ENCODE peak calls at places on chromosomes 13 and 19, in eight cellular contexts. V, O, K, Z, B, J, Q and T are unnamed samples.

GRCh38 chr19:14818588-14818987 is 16.4 kb downstream of the OR7A5 start:
- DNase-seq in V (no peak), O (no peak), K (no peak), Z (no peak), B (no peak), J (no peak), Q (no peak), T (no peak)

GRCh38 chr19:10819124-10820060 is 16.6 kb downstream of the TMED1 start:
- DNase-seq in V (no peak), O (no peak), K (no peak), Z (no peak), B (no peak), J (no peak), Q (peak; percentile 2), T (no peak)

GRCh38 chr13:93687261-93687660 is 460.7 kb downstream of the GPC6 start:
- DNase-seq in V (no peak), O (no peak), K (no peak), Z (no peak), B (no peak), J (no peak), Q (no peak), T (peak; percentile 51)

GRCh38 chr13:75319244-75319643 is 162.7 kb downstream of the TBC1D4 start:
- DNase-seq in V (no peak), O (peak; percentile 57), K (no peak), Z (no peak), B (no peak), J (no peak), Q (no peak), T (no peak)

GRCh38 chr19:14554382-14554812 is 17.5 kb downstream of the NDUFB7 start:
- DNase-seq in V (no peak), O (peak; percentile 38), K (no peak), Z (no peak), B (no peak), J (peak; percentile 55), Q (peak; percentile 61), T (no peak)

GRCh38 chr13:99996177-99996705 is 14.7 kb downstream of the ZIC2 start:
- DNase-seq in V (no peak), O (no peak), K (no peak), Z (no peak), B (no peak), J (peak; percentile 24), Q (no peak), T (no peak)

GRCh38 chr19:6109947-6110346 is 353 bp downstream of the RFX2 start:
- DNase-seq in V (no peak), O (no peak), K (no peak), Z (no peak), B (no peak), J (peak; percentile 9), Q (no peak), T (peak; percentile 45)

GRCh38 chr13:90613076-90613795 is 734.3 kb upstream of the MIR17HG start:
- DNase-seq in V (no peak), O (no peak), K (no peak), Z (no peak), B (no peak), J (no peak), Q (no peak), T (no peak)

GRCh38 chr13:111031531-111031961 is 83.6 kb upstream of the ARHGEF7 start:
- DNase-seq in V (no peak), O (peak; percentile 68), K (no peak), Z (no peak), B (no peak), J (no peak), Q (no peak), T (peak; percentile 96)

GRCh38 chr13:98504371-98504963 is 72.4 kb downstream of the STK24 start:
- DNase-seq in V (no peak), O (no peak), K (no peak), Z (no peak), B (no peak), J (no peak), Q (no peak), T (no peak)

GRCh38 chr13:40657307-40657706 is 9.1 kb downstream of the FOXO1 start:
- DNase-seq in V (no peak), O (no peak), K (no peak), Z (no peak), B (no peak), J (no peak), Q (no peak), T (no peak)

GRCh38 chr13:34006011-34006410 is 188.1 kb downstream of the RFC3 start:
- DNase-seq in V (no peak), O (peak; percentile 21), K (no peak), Z (no peak), B (no peak), J (no peak), Q (no peak), T (no peak)

GRCh38 chr13:50928088-50928487 is 18.5 kb downstream of the RNASEH2B start:
- DNase-seq in V (no peak), O (no peak), K (no peak), Z (no peak), B (no peak), J (peak; percentile 36), Q (no peak), T (no peak)

GRCh38 chr13:106129273-106129672 is 406.2 kb downstream of the EFNB2 start:
- DNase-seq in V (no peak), O (peak; percentile 88), K (no peak), Z (no peak), B (no peak), J (no peak), Q (no peak), T (no peak)

GRCh38 chr13:27170221-27170520 is 1.4 kb downstream of the USP12 start:
- DNase-seq in V (no peak), O (peak; percentile 63), K (peak; percentile 27), Z (no peak), B (no peak), J (no peak), Q (no peak), T (no peak)

GRCh38 chr19:45852145-45852750 is 10.7 kb downstream of the SYMPK start:
- DNase-seq in V (no peak), O (peak; percentile 26), K (no peak), Z (no peak), B (no peak), J (no peak), Q (no peak), T (peak; percentile 39)

GRCh38 chr19:13150919-13151604 is 851 bp downstream of the IER2 start:
- DNase-seq in V (no peak), O (no peak), K (peak; percentile 34), Z (no peak), B (no peak), J (no peak), Q (peak; percentile 35), T (peak; percentile 41)

GRCh38 chr13:30466358-30466714 is 600 bp upstream of the HMGB1 start:
- DNase-seq in V (peak; percentile 44), O (peak; percentile 30), K (peak; percentile 73), Z (no peak), B (no peak), J (peak; percentile 50), Q (peak; percentile 13), T (peak; percentile 64)
- H3K4me3 ChIP-seq in V (peak overlapping the region; percentile 55), O (peak overlapping the region; percentile 84), K (peak overlapping the region; percentile 99), Z (peak overlapping the region; percentile 68), B (peak overlapping the region; percentile 80), J (peak overlapping the region; percentile 58), Q (no peak overlapping the region), T (peak overlapping the region; percentile 84)

DNA sequence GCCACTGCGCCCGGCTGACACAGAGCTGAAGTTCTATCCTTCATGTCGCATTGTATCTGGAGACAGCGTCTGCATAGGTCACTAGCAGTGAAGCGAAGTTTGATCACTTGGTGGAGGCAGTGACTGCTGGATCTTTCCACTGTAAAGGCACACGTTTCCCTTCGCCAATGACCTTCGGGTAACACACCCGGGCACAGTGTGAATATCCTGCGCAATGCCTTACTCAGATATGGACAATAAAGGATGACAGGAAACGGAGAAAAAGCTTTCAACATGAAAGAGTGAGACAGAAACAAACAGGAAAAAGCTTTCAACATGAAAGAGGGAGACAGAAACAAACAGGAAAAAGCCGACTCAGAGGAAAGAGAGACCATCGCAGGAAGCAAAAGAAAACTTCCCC is 17.1 kb downstream of the ARL11 start:
- DNase-seq in V (no peak), O (no peak), K (no peak), Z (no peak), B (no peak), J (no peak), Q (no peak), T (no peak)
- TF ChIP-seq EZH2phosphoT487 in V (no peak), O (no peak), K (no peak), Z (no peak), B (no peak), J (no peak), Q (no peak), T (no peak)

GRCh38 chr19:47681936-47682335 is 31.3 kb upstream of the EHD2 start:
- DNase-seq in V (no peak), O (no peak), K (no peak), Z (peak; percentile 24), B (no peak), J (no peak), Q (no peak), T (no peak)
- H3K4me3 ChIP-seq in V (no peak overlapping the region), O (no peak overlapping the region), K (no peak overlapping the region), Z (no peak overlapping the region), B (no peak overlapping the region), J (no peak overlapping the region), Q (no peak overlapping the region), T (no peak overlapping the region)

GRCh38 chr13:19985219-19985556 is 26.7 kb downstream of the ZMYM2 start:
- DNase-seq in V (no peak), O (no peak), K (no peak), Z (no peak), B (no peak), J (peak; percentile 44), Q (no peak), T (peak; percentile 31)

GRCh38 chr13:19981685-19982238 is 23.2 kb downstream of the ZMYM2 start:
- DNase-seq in V (no peak), O (no peak), K (no peak), Z (no peak), B (no peak), J (no peak), Q (no peak), T (no peak)

GRCh38 chr13:19982447-19983043 is 24.0 kb downstream of the ZMYM2 start:
- DNase-seq in V (no peak), O (no peak), K (no peak), Z (no peak), B (no peak), J (peak; percentile 22), Q (no peak), T (no peak)

GRCh38 chr13:19978830-19979437 is 20.4 kb downstream of the ZMYM2 start:
- DNase-seq in V (no peak), O (no peak), K (no peak), Z (no peak), B (no peak), J (no peak), Q (no peak), T (no peak)

DNA sequence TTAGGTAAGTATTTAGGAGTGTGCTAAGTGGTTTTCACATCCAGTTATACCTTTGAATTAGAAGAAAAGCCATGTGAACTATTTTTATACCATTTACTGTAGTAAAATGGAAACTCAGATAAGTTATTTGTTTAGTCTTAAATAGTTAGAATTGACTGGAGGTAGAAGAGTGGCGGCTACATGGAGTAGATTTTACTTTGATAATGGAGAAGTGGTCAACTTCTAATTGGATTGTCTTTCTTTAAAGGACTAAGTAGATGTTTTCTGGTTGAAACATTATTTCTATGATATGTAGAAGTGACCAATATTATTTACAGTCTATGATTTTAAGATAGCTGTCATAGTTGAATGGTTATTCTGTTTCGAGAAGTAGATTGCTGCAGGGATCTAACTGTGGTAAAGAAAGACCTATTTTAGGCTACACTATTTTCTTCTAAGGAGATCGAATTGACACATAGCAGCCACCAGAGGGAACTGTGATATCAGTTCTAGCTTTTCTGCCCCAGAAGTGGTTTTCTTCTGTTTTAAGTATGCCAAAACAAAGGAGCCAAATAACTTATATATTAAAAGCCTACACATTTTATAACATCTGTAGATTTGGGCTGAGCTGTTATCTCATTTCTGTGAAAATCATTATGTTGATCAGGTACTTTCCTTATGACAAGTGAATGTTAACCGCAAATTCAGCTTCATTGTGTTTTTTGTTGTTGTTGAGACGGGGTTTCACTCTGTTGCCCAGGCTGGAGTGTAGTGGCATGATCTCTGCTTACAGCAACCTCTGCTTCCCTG is 26.1 kb downstream of the ZMYM2 start:
- DNase-seq in V (peak; percentile 14), O (peak; percentile 55), K (peak; percentile 49), Z (peak; percentile 20), B (peak; percentile 12), J (peak; percentile 84), Q (peak; percentile 41), T (peak; percentile 72)
- TF ChIP-seq EZH2phosphoT487 in V (no peak), O (no peak), K (no peak), Z (no peak), B (no peak), J (no peak), Q (no peak), T (no peak)